ENCODE peak calls at places on chromosomes 2 and 18, in five cellular contexts. One of them, this sample, is unnamed.
A peak's percentile ranks its signal among the peaks of the same experiment; 100 is the strongest.

GRCh38 chr2:101440127-101440738 is 34.7 kb downstream of the RFX8 start:
- DNase-seq in fibroblast of the aortic adventitia: peak; percentile 81
- DNase-seq in dorsolateral prefrontal cortex: no peak
- DNase-seq in AG10803: peak; percentile 48
- DNase-seq in AG04450: no peak
- DNase-seq in this sample: no peak

GRCh38 chr18:12679183-12679786 is 21.4 kb upstream of the SPIRE1 start:
- DNase-seq in fibroblast of the aortic adventitia: peak; percentile 57
- DNase-seq in dorsolateral prefrontal cortex: no peak
- DNase-seq in AG10803: peak; percentile 76
- DNase-seq in AG04450: no peak
- DNase-seq in this sample: peak; percentile 36

GRCh38 chr2:241296767-241297166 is 18.7 kb downstream of the HDLBP start:
- DNase-seq in fibroblast of the aortic adventitia: no peak
- DNase-seq in dorsolateral prefrontal cortex: no peak
- DNase-seq in AG10803: no peak
- DNase-seq in AG04450: no peak
- DNase-seq in this sample: no peak

GRCh38 chr2:8500124-8501054 is 181.5 kb upstream of the ID2 start:
- DNase-seq in fibroblast of the aortic adventitia: peak; percentile 10
- DNase-seq in dorsolateral prefrontal cortex: no peak
- DNase-seq in AG10803: peak; percentile 13
- DNase-seq in AG04450: no peak
- DNase-seq in this sample: no peak

GRCh38 chr18:25038261-25038660 is 313.7 kb downstream of the ZNF521 start:
- DNase-seq in fibroblast of the aortic adventitia: no peak
- DNase-seq in dorsolateral prefrontal cortex: no peak
- DNase-seq in AG10803: no peak
- DNase-seq in AG04450: no peak
- DNase-seq in this sample: no peak

GRCh38 chr2:26292646-26293045 is 47.9 kb downstream of the HADHB start:
- DNase-seq in fibroblast of the aortic adventitia: peak; percentile 21
- DNase-seq in dorsolateral prefrontal cortex: no peak
- DNase-seq in AG10803: no peak
- DNase-seq in AG04450: no peak
- DNase-seq in this sample: no peak

GRCh38 chr2:85446296-85447221 is 28.0 kb downstream of the SH2D6 start:
- DNase-seq in fibroblast of the aortic adventitia: no peak
- DNase-seq in dorsolateral prefrontal cortex: no peak
- DNase-seq in AG10803: no peak
- DNase-seq in AG04450: no peak
- DNase-seq in this sample: no peak

GRCh38 chr2:98444436-98445166 is at the start of gene INPP4A:
- DNase-seq in fibroblast of the aortic adventitia: peak; percentile 45
- DNase-seq in dorsolateral prefrontal cortex: peak; percentile 81
- DNase-seq in AG10803: peak; percentile 52
- DNase-seq in AG04450: no peak
- DNase-seq in this sample: peak; percentile 84

GRCh38 chr18:79962835-79963657 is 1.4 kb upstream of the HSBP1L1 start:
- DNase-seq in fibroblast of the aortic adventitia: no peak
- DNase-seq in dorsolateral prefrontal cortex: no peak
- DNase-seq in AG10803: no peak
- DNase-seq in AG04450: no peak
- DNase-seq in this sample: peak; percentile 63

GRCh38 chr2:45210466-45211195 is 201.4 kb upstream of the SIX2 start:
- DNase-seq in fibroblast of the aortic adventitia: no peak
- DNase-seq in dorsolateral prefrontal cortex: no peak
- DNase-seq in AG10803: no peak
- DNase-seq in AG04450: peak; percentile 10
- DNase-seq in this sample: no peak

GRCh38 chr18:70493461-70493860 is 204.6 kb downstream of the SOCS6 start:
- DNase-seq in fibroblast of the aortic adventitia: no peak
- DNase-seq in dorsolateral prefrontal cortex: no peak
- DNase-seq in AG10803: no peak
- DNase-seq in AG04450: no peak
- DNase-seq in this sample: no peak

GRCh38 chr2:150125708-150126107 is 361.8 kb downstream of the RND3 start:
- DNase-seq in fibroblast of the aortic adventitia: peak; percentile 70
- DNase-seq in dorsolateral prefrontal cortex: no peak
- DNase-seq in AG10803: peak; percentile 95
- DNase-seq in AG04450: no peak
- DNase-seq in this sample: no peak

GRCh38 chr18:79484661-79485621 is 89.2 kb downstream of the NFATC1 start:
- DNase-seq in fibroblast of the aortic adventitia: peak; percentile 98
- DNase-seq in dorsolateral prefrontal cortex: peak; percentile 35
- DNase-seq in AG10803: peak; percentile 99
- DNase-seq in AG04450: peak; percentile 74
- DNase-seq in this sample: peak; percentile 17

GRCh38 chr2:64319930-64320329 is 134.0 kb upstream of the LGALSL start:
- DNase-seq in fibroblast of the aortic adventitia: no peak
- DNase-seq in dorsolateral prefrontal cortex: no peak
- DNase-seq in AG10803: no peak
- DNase-seq in AG04450: no peak
- DNase-seq in this sample: no peak

GRCh38 chr18:46411862-46412690 is 244.9 kb downstream of the LOXHD1 start:
- DNase-seq in fibroblast of the aortic adventitia: no peak
- DNase-seq in dorsolateral prefrontal cortex: no peak
- DNase-seq in AG10803: no peak
- DNase-seq in AG04450: no peak
- DNase-seq in this sample: no peak

GRCh38 chr2:182868049-182868422 is 1.6 kb upstream of the FRZB start:
- DNase-seq in fibroblast of the aortic adventitia: no peak
- DNase-seq in dorsolateral prefrontal cortex: no peak
- DNase-seq in AG10803: no peak
- DNase-seq in AG04450: no peak
- DNase-seq in this sample: no peak

GRCh38 chr2:182867411-182868048 is 1.1 kb upstream of the FRZB start:
- DNase-seq in fibroblast of the aortic adventitia: no peak
- DNase-seq in dorsolateral prefrontal cortex: no peak
- DNase-seq in AG10803: no peak
- DNase-seq in AG04450: no peak
- DNase-seq in this sample: no peak

GRCh38 chr2:182866461-182867369 is at the start of gene FRZB:
- DNase-seq in fibroblast of the aortic adventitia: peak; percentile 56
- DNase-seq in dorsolateral prefrontal cortex: peak; percentile 48
- DNase-seq in AG10803: peak; percentile 49
- DNase-seq in AG04450: peak; percentile 26
- DNase-seq in this sample: peak; percentile 46

GRCh38 chr2:182864949-182865348 is 1.5 kb downstream of the FRZB start:
- DNase-seq in fibroblast of the aortic adventitia: no peak
- DNase-seq in dorsolateral prefrontal cortex: no peak
- DNase-seq in AG10803: no peak
- DNase-seq in AG04450: no peak
- DNase-seq in this sample: no peak

DNA sequence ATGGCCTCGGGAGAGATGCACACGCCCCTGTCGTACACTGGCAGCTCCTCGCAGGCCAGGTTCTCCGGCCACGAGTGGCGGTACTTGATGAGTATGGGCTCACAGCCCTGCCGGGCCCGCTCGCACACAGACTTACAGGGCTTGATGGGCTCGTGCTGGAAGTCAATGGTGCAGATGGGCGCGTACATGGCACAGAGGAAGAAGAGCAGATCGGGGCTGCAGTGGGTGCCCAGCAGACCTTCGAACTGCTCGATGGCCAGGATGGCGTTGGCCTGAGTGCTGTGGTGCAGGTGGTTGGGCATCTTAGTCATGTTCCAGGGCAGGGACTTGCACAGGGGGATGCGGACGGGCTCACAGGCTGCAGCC is 359 bp downstream of the FRZB start:
- DNase-seq in fibroblast of the aortic adventitia: no peak
- DNase-seq in dorsolateral prefrontal cortex: no peak
- DNase-seq in AG10803: no peak
- DNase-seq in AG04450: no peak
- DNase-seq in this sample: peak; percentile 10
- H3K4me3 ChIP-seq in fibroblast of the aortic adventitia: peak overlapping the region; percentile 61
- H3K4me3 ChIP-seq in dorsolateral prefrontal cortex: peak overlapping the region; percentile 68
- H3K4me3 ChIP-seq in AG10803: peak overlapping the region; percentile 60
- H3K4me3 ChIP-seq in AG04450: peak overlapping the region; percentile 59
- H3K4me3 ChIP-seq in this sample: no peak overlapping the region

DNA sequence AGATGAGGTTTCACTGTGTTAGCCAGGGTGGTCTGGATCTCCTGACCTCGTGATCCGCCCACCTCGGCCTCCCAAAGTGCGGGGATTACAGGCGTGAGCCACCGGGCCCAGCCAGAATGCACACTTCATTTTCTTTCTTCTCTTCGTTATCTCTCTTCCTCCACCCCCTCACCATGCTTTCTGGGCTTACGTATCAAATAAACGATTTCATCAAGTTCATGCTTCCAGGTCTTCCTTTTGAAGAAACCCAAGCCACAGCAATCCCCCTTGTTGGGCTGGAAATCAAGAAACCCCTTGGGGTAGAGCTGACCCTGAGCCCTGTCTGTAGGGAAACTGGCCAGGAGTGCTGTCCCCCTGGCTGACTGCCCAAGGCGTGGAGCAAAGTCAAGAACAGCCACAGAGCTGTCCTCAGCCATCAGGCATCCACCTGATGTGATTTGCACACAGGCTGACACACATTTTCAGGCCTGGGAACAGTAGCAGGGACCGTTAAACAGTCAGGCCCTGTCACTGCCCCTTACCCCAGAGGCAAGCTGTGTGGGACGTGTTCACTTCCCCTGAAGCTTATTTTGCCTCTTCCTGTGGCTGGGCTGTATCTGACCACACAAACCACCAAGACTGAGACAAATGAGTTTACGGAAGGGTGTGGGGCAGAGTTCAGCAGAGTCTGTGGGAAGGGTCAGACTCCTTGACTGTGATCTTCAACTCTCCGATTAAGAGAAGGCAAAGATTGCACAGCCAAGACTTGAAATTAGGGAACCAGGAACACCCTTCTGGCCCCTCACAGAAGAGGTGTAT is 15.1 kb upstream of the NMUR1 start:
- DNase-seq in fibroblast of the aortic adventitia: peak; percentile 43
- DNase-seq in dorsolateral prefrontal cortex: no peak
- DNase-seq in AG10803: no peak
- DNase-seq in AG04450: no peak
- DNase-seq in this sample: peak; percentile 61
- H3K4me3 ChIP-seq in fibroblast of the aortic adventitia: no peak overlapping the region
- H3K4me3 ChIP-seq in dorsolateral prefrontal cortex: no peak overlapping the region
- H3K4me3 ChIP-seq in AG10803: no peak overlapping the region
- H3K4me3 ChIP-seq in AG04450: no peak overlapping the region
- H3K4me3 ChIP-seq in this sample: no peak overlapping the region

DNA sequence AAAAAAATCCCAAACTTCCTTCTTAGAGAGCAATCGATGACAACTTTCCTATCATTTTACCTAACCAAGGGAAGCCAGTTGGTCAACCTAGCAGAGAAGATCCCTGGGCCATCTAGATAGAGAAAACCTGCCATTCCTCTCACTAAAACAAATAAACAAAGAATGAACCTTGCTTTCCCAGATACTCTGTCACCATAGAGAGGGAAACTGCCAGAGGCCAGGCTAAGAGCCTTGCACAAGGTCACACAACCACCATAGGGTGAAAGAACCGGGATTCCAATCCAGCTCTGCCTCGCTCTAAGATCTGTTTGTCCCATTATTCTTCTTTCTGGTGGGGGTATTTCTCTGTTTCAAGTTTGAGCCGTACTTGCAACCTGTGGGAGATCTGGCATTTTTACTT is 154.6 kb downstream of the CYRIA start:
- DNase-seq in fibroblast of the aortic adventitia: no peak
- DNase-seq in dorsolateral prefrontal cortex: no peak
- DNase-seq in AG10803: no peak
- DNase-seq in AG04450: no peak
- DNase-seq in this sample: no peak
- H3K4me3 ChIP-seq in fibroblast of the aortic adventitia: no peak overlapping the region
- H3K4me3 ChIP-seq in dorsolateral prefrontal cortex: no peak overlapping the region
- H3K4me3 ChIP-seq in AG10803: no peak overlapping the region
- H3K4me3 ChIP-seq in AG04450: no peak overlapping the region
- H3K4me3 ChIP-seq in this sample: no peak overlapping the region

GRCh38 chr2:144518744-144519596 is 949 bp downstream of the ZEB2 start:
- DNase-seq in fibroblast of the aortic adventitia: peak; percentile 39
- DNase-seq in dorsolateral prefrontal cortex: no peak
- DNase-seq in AG10803: no peak
- DNase-seq in AG04450: no peak
- DNase-seq in this sample: no peak
- H3K4me3 ChIP-seq in fibroblast of the aortic adventitia: peak overlapping the region; percentile 73
- H3K4me3 ChIP-seq in dorsolateral prefrontal cortex: peak overlapping the region; percentile 92
- H3K4me3 ChIP-seq in AG10803: peak overlapping the region; percentile 85
- H3K4me3 ChIP-seq in AG04450: peak overlapping the region; percentile 82
- H3K4me3 ChIP-seq in this sample: peak overlapping the region; percentile 17

GRCh38 chr2:218021536-218022071 is 18.8 kb upstream of the TNS1 start:
- DNase-seq in fibroblast of the aortic adventitia: no peak
- DNase-seq in dorsolateral prefrontal cortex: no peak
- DNase-seq in AG10803: no peak
- DNase-seq in AG04450: no peak
- DNase-seq in this sample: no peak
- H3K4me3 ChIP-seq in fibroblast of the aortic adventitia: no peak overlapping the region
- H3K4me3 ChIP-seq in dorsolateral prefrontal cortex: no peak overlapping the region
- H3K4me3 ChIP-seq in AG10803: no peak overlapping the region
- H3K4me3 ChIP-seq in AG04450: no peak overlapping the region
- H3K4me3 ChIP-seq in this sample: no peak overlapping the region

GRCh38 chr2:86562485-86562890 is 755 bp downstream of the CHMP3 start:
- DNase-seq in fibroblast of the aortic adventitia: no peak
- DNase-seq in dorsolateral prefrontal cortex: no peak
- DNase-seq in AG10803: no peak
- DNase-seq in AG04450: no peak
- DNase-seq in this sample: no peak

GRCh38 chr2:86562891-86563649 is at the start of gene CHMP3:
- DNase-seq in fibroblast of the aortic adventitia: peak; percentile 98
- DNase-seq in dorsolateral prefrontal cortex: peak; percentile 94
- DNase-seq in AG10803: peak; percentile 94
- DNase-seq in AG04450: peak; percentile 94
- DNase-seq in this sample: peak; percentile 98

GRCh38 chr2:86566158-86566827 is 3.0 kb upstream of the CHMP3 start:
- DNase-seq in fibroblast of the aortic adventitia: no peak
- DNase-seq in dorsolateral prefrontal cortex: peak; percentile 60
- DNase-seq in AG10803: no peak
- DNase-seq in AG04450: no peak
- DNase-seq in this sample: no peak

GRCh38 chr2:86566828-86567205 is 3.6 kb upstream of the CHMP3 start:
- DNase-seq in fibroblast of the aortic adventitia: no peak
- DNase-seq in dorsolateral prefrontal cortex: no peak
- DNase-seq in AG10803: no peak
- DNase-seq in AG04450: no peak
- DNase-seq in this sample: no peak

DNA sequence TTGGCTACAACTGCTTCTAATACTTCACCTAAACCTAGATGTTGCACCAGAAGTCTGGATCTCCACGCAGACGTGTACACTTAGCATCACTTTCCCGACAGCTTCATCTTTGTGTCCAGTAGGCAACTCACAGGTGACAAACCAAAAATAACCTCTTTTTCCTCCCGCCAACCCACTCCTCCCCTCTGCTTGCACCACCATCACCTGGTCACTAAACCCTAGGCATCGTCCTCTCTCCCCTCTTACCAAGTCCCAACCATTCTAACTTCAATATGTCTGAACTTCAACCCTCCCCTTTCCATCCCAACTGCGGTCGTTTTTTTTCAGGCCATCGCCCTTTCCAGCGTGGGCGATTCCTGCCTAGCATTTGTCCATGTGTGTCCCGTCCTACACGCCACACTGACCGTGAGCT is 413 bp upstream of the CHMP3 start:
- DNase-seq in fibroblast of the aortic adventitia: no peak
- DNase-seq in dorsolateral prefrontal cortex: no peak
- DNase-seq in AG10803: no peak
- DNase-seq in AG04450: no peak
- DNase-seq in this sample: peak; percentile 40
- H3K4me3 ChIP-seq in fibroblast of the aortic adventitia: peak overlapping the region; percentile 52
- H3K4me3 ChIP-seq in dorsolateral prefrontal cortex: peak overlapping the region; percentile 69
- H3K4me3 ChIP-seq in AG10803: peak overlapping the region; percentile 92
- H3K4me3 ChIP-seq in AG04450: peak overlapping the region; percentile 36
- H3K4me3 ChIP-seq in this sample: no peak overlapping the region

GRCh38 chr2:207133862-207134519 is 31.8 kb downstream of the KLF7 start:
- DNase-seq in fibroblast of the aortic adventitia: peak; percentile 92
- DNase-seq in dorsolateral prefrontal cortex: no peak
- DNase-seq in AG10803: peak; percentile 87
- DNase-seq in AG04450: peak; percentile 67
- DNase-seq in this sample: no peak
- H3K4me3 ChIP-seq in fibroblast of the aortic adventitia: peak overlapping the region; percentile 9
- H3K4me3 ChIP-seq in dorsolateral prefrontal cortex: peak overlapping the region; percentile 36
- H3K4me3 ChIP-seq in AG10803: no peak overlapping the region
- H3K4me3 ChIP-seq in AG04450: no peak overlapping the region
- H3K4me3 ChIP-seq in this sample: no peak overlapping the region

This sample was measured in mucosa of descending colon.